ENCODE peak calls at places on chromosomes 2 and 18, in six cellular contexts. M, U, B, R, K and D are unnamed samples.

GRCh38 chr2:37912056-37912455 is 13.0 kb upstream of the RMDN2 start:
- DNase-seq in B (no peak), U (no peak), M (no peak), K (no peak), R (no peak), D (no peak)

GRCh38 chr2:24304621-24305020 is 55.7 kb downstream of the ITSN2 start:
- DNase-seq in K (no peak), R (no peak), U (no peak), M (no peak), B (no peak), D (no peak)

GRCh38 chr18:61502472-61502871 is 169.2 kb downstream of the CDH20 start:
- DNase-seq in B (no peak), M (peak), K (peak), R (peak), U (peak), D (peak)

GRCh38 chr2:212940816-212941215 is 210.6 kb downstream of the IKZF2 start:
- DNase-seq in R (peak), K (peak), U (no peak), M (no peak), B (no peak), D (no peak)

GRCh38 chr2:46963210-46963609 is 47.6 kb upstream of the MCFD2 start:
- DNase-seq in U (no peak), R (no peak), M (no peak), B (no peak), K (no peak), D (no peak)

GRCh38 chr2:64371727-64372126 is 82.2 kb upstream of the LGALSL start:
- DNase-seq in U (no peak), K (peak), R (no peak), M (no peak), B (no peak), D (no peak)

GRCh38 chr2:25043241-25043867 is 1.5 kb downstream of the EFR3B start:
- DNase-seq in B (peak), U (no peak), K (no peak), M (peak), R (no peak), D (no peak)

GRCh38 chr2:70696142-70696541 is 71.9 kb downstream of the ADD2 start:
- DNase-seq in R (no peak), K (no peak), M (no peak), U (no peak), B (no peak), D (no peak)

GRCh38 chr18:59718108-59719057 is 21.2 kb upstream of the CCBE1 start:
- DNase-seq in B (no peak), R (peak), U (no peak), K (peak), M (no peak), D (no peak)

GRCh38 chr18:54684786-54685185 is 93.7 kb downstream of the DYNAP start:
- DNase-seq in U (no peak), M (no peak), B (no peak), K (no peak), R (peak), D (no peak)

GRCh38 chr2:205806126-205806905 is 124.0 kb downstream of the NRP2 start:
- DNase-seq in B (no peak), M (no peak), K (no peak), R (no peak), U (no peak), D (no peak)

GRCh38 chr2:209426432-209426831 is 2.6 kb downstream of the MAP2 start:
- DNase-seq in R (peak), B (no peak), M (no peak), U (peak), K (peak), D (no peak)

GRCh38 chr2:11873766-11874165 is 127.3 kb downstream of the LPIN1 start:
- DNase-seq in U (no peak), M (no peak), K (no peak), B (no peak), R (no peak), D (no peak)

GRCh38 chr2:225025917-225026571 is 16.2 kb downstream of the DOCK10 start:
- DNase-seq in U (no peak), B (no peak), K (no peak), M (no peak), R (no peak), D (no peak)

GRCh38 chr2:239042046-239042445 is 194.2 kb downstream of the TWIST2 start:
- DNase-seq in R (no peak), B (no peak), K (no peak), U (no peak), M (no peak), D (no peak)

GRCh38 chr2:131646669-131647297 is 119.1 kb downstream of the CCDC74A start:
- DNase-seq in U (no peak), R (peak), B (no peak), M (no peak), K (no peak), D (no peak)

GRCh38 chr2:103977681-103978080 is 876.2 kb upstream of the POU3F3 start:
- DNase-seq in R (no peak), K (no peak), U (no peak), B (no peak), M (no peak), D (no peak)

GRCh38 chr2:224778474-224778877 is 62.3 kb upstream of the CCDC195 start:
- DNase-seq in U (peak), B (peak), K (peak), R (peak), M (peak), D (peak)

GRCh38 chr2:132757676-132758075 is 87.7 kb upstream of the LYPD1 start:
- DNase-seq in K (no peak), U (no peak), R (no peak), B (no peak), M (no peak), D (no peak)

GRCh38 chr18:36078751-36079529 is 11.6 kb upstream of the RPRD1A start:
- DNase-seq in M (no peak), U (no peak), R (no peak), B (no peak), K (no peak), D (no peak)

GRCh38 chr2:25035537-25036220 is 6.2 kb upstream of the EFR3B start:
- DNase-seq in B (no peak), R (peak), U (no peak), K (no peak), M (no peak), D (no peak)

GRCh38 chr2:104431701-104432121 is 422.2 kb upstream of the POU3F3 start:
- DNase-seq in U (no peak), B (no peak), R (no peak), M (no peak), K (no peak), D (no peak)

GRCh38 chr18:10318686-10318960 is 135.8 kb upstream of the APCDD1 start:
- DNase-seq in B (no peak), R (no peak), U (no peak), K (no peak), M (no peak), D (no peak)

GRCh38 chr2:85308951-85309555 is 18.7 kb downstream of the TGOLN2 start:
- DNase-seq in R (peak), B (no peak), K (no peak), U (peak), M (no peak), D (no peak)

GRCh38 chr2:26898480-26899058 is 50.6 kb downstream of the DPYSL5 start:
- DNase-seq in M (no peak), U (no peak), R (no peak), B (no peak), K (no peak), D (no peak)

GRCh38 chr18:49560277-49561126 is 1.4 kb upstream of the LIPG start:
- DNase-seq in B (no peak), U (no peak), K (peak), M (no peak), R (no peak), D (peak)

GRCh38 chr2:123518387-123518786 is 506.7 kb upstream of the CNTNAP5 start:
- DNase-seq in B (no peak), U (no peak), M (no peak), K (peak), R (no peak), D (no peak)

GRCh38 chr2:216911008-216911407 is 51.1 kb upstream of the TNP1 start:
- DNase-seq in U (no peak), B (no peak), R (no peak), M (no peak), K (no peak), D (no peak)

GRCh38 chr2:2292381-2292780 is 38.7 kb downstream of the MYT1L start:
- DNase-seq in K (no peak), B (no peak), M (no peak), R (no peak), U (no peak), D (no peak)

GRCh38 chr18:47150824-47151366 is 595 bp upstream of the HDHD2 start:
- DNase-seq in K (no peak), R (no peak), U (peak), B (no peak), M (no peak), D (no peak)

GRCh38 chr2:36530983-36531354 is 67.0 kb downstream of the FEZ2 start:
- DNase-seq in K (no peak), R (no peak), B (no peak), M (no peak), U (no peak), D (no peak)

GRCh38 chr2:239815638-239816035 is 209.5 kb downstream of the NDUFA10 start:
- DNase-seq in B (no peak), K (no peak), U (no peak), R (no peak), M (no peak), D (no peak)

GRCh38 chr2:27912512-27912911 is 22.0 kb downstream of the BABAM2 start:
- DNase-seq in M (no peak), R (no peak), B (no peak), U (no peak), K (no peak), D (no peak)

GRCh38 chr2:226515344-226516055 is 284.1 kb downstream of the IRS1 start:
- DNase-seq in R (no peak), U (no peak), B (no peak), M (no peak), K (no peak), D (no peak)

GRCh38 chr2:64328415-64328722 is 125.6 kb upstream of the LGALSL start:
- DNase-seq in M (peak), R (no peak), U (no peak), B (no peak), K (no peak), D (peak)

GRCh38 chr2:159715451-159715850 is 3.1 kb downstream of the MARCHF7 start:
- DNase-seq in U (no peak), M (no peak), K (no peak), B (no peak), R (no peak), D (no peak)